ENCODE peak calls at places on chromosomes 16 and 17, in seven cellular contexts. P is BE2C, U is neural progenitor cell, C is OCI-LY7, Z is neuronal stem cell, H is adrenal gland, S is left ventricle myocardium inferior. T is an unnamed sample.

GRCh38 chr17:41419712-41420111 is 4.7 kb downstream of the KRT37 start:
- DNase-seq in U (no peak), S (no peak), H (no peak), P (no peak), Z (no peak), C (no peak), T (no peak)

GRCh38 chr17:74920306-74920620 is 2.8 kb downstream of the USH1G start:
- DNase-seq in H (no peak), S (no peak), C (no peak), Z (no peak), U (no peak), P (no peak), T (no peak)

GRCh38 chr17:29784661-29785060 is 145.4 kb downstream of the SSH2 start:
- DNase-seq in Z (no peak), H (no peak), U (no peak), P (no peak), S (no peak), C (no peak), T (no peak)

GRCh38 chr17:29958947-29959657 is 17.7 kb downstream of the EFCAB5 start:
- DNase-seq in C (no peak), H (no peak), U (no peak), P (no peak), S (no peak), Z (no peak), T (no peak)

GRCh38 chr17:5785867-5786509 is 201.7 kb upstream of the NLRP1 start:
- DNase-seq in S (no peak), U (no peak), C (peak; percentile 85), P (no peak), H (no peak), Z (no peak), T (no peak)

GRCh38 chr16:75044800-75045361 is 46.1 kb downstream of the ZNRF1 start:
- DNase-seq in S (peak; percentile 46), U (no peak), P (no peak), H (peak; percentile 30), Z (no peak), C (no peak), T (peak; percentile 68)

GRCh38 chr17:28335959-28336871 is 654 bp downstream of the TNFAIP1 start:
- DNase-seq in Z (peak; percentile 85), S (peak; percentile 44), U (peak; percentile 95), H (peak; percentile 85), C (no peak), P (peak; percentile 30), T (peak; percentile 81)

GRCh38 chr16:69927056-69927757 is 23.9 kb upstream of the CLEC18A start:
- DNase-seq in H (peak; percentile 89), P (no peak), U (no peak), C (no peak), S (peak; percentile 68), Z (no peak), T (peak; percentile 82)

GRCh38 chr17:5042152-5043022 is 7.2 kb upstream of the SLC52A1 start:
- DNase-seq in S (no peak), Z (no peak), U (no peak), H (no peak), C (no peak), P (no peak), T (no peak)

GRCh38 chr16:69186642-69187386 is at the start of gene SNTB2:
- DNase-seq in S (peak; percentile 93), C (peak; percentile 90), H (peak; percentile 94), U (peak; percentile 97), P (peak; percentile 98), Z (peak; percentile 90), T (peak; percentile 96)

GRCh38 chr16:49608801-49609200 is 235.2 kb downstream of the C16orf78 start:
- DNase-seq in Z (no peak), S (no peak), U (peak; percentile 53), H (no peak), C (peak; percentile 8), P (peak; percentile 68), T (peak; percentile 44)

GRCh38 chr16:11796227-11797165 is 562 bp downstream of the ZC3H7A start:
- DNase-seq in U (peak; percentile 80), P (peak; percentile 40), S (peak; percentile 72), C (peak; percentile 31), H (peak; percentile 76), Z (no peak), T (peak; percentile 73)

GRCh38 chr16:31064882-31065461 is 9.1 kb downstream of the ZNF668 start:
- DNase-seq in U (peak; percentile 61), P (peak; percentile 82), C (no peak), Z (no peak), H (peak; percentile 81), S (peak; percentile 68), T (peak; percentile 61)

GRCh38 chr17:10032142-10032541 is 127.1 kb upstream of the RCVRN start:
- DNase-seq in S (no peak), H (no peak), Z (no peak), C (no peak), U (no peak), P (no peak), T (no peak)

GRCh38 chr17:77476006-77476405 is 335.2 kb downstream of the SEC14L1 start:
- DNase-seq in H (peak; percentile 65), U (no peak), Z (no peak), S (no peak), P (peak; percentile 48), C (no peak), T (no peak)

GRCh38 chr17:57675988-57676387 is 69.1 kb downstream of the CCDC182 start:
- DNase-seq in P (no peak), H (no peak), U (no peak), C (no peak), S (no peak), Z (no peak), T (no peak)

GRCh38 chr16:82105107-82105506 is 64.9 kb downstream of the MPHOSPH6 start:
- DNase-seq in U (no peak), S (no peak), H (no peak), P (no peak), Z (no peak), C (no peak), T (no peak)

GRCh38 chr17:82948957-82949356 is 109.1 kb upstream of the ZNF750 start:
- DNase-seq in Z (no peak), H (no peak), P (no peak), C (no peak), S (no peak), U (no peak), T (no peak)
- H3K9me3 ChIP-seq in Z (peaks cover 86% of the 10 kb centered on the region), H (peaks cover 21% of the 10 kb centered on the region), P (peaks cover 16% of the 10 kb centered on the region), C (peaks cover 24% of the 10 kb centered on the region), S (peaks cover 60% of the 10 kb centered on the region), U (peaks cover 33% of the 10 kb centered on the region), T (no peaks in the 10 kb centered on the region)

DNA sequence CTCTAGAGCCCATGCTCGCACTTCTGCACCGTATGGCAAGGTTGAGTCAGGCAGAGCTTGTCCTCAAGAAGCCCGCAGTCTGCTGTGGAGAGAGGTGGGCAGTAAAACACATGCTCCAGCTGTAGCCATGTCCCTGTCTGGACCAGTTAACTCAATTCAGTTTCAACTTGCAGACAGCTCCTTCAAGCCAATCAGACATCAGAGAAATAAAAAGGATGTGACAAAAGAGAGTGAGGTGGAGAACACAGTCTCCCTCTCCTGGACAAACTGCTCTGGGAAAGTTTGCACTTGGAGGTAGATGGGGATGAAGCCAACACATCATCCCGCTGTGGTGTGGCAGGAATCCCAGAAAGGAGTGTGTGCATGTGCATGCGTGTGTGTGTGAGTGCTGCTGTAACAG is 358.5 kb upstream of the ASIC2 start:
- DNase-seq in S (no peak), H (no peak), U (no peak), C (no peak), Z (no peak), P (no peak), T (no peak)
- H3K9me3 ChIP-seq in S (no peaks in the 10 kb centered on the region), H (no peaks in the 10 kb centered on the region), U (no peaks in the 10 kb centered on the region), C (no peaks in the 10 kb centered on the region), Z (no peaks in the 10 kb centered on the region), P (no peaks in the 10 kb centered on the region), T (no peaks in the 10 kb centered on the region)

DNA sequence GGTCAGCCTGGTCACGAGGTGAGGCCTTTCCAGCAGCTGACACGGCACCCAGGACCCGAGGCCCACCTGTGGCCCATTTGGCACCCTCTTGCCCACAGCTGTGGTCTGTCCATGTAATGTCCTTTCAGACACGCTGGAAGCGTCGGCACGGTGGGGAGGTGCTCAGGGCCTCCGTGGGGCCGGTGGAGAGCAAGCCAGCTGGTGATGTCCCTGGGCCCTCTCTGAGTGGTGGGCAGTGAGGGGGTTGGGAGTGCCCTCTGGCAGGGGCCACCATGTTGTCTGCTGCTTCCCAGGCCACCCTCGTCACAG is 97.3 kb upstream of the ZNF469 start:
- DNase-seq in H (no peak), P (no peak), Z (no peak), U (no peak), C (no peak), S (no peak), T (no peak)
- H3K9me3 ChIP-seq in H (peaks cover 13% of the 10 kb centered on the region), P (peaks cover 12% of the 10 kb centered on the region), Z (peaks cover 18% of the 10 kb centered on the region), U (peaks cover 4% of the 10 kb centered on the region), C (peaks cover 20% of the 10 kb centered on the region), S (peaks cover 34% of the 10 kb centered on the region), T (no peaks in the 10 kb centered on the region)

GRCh38 chr16:21179126-21179982 is 20.9 kb downstream of the LDAF1 start:
- DNase-seq in U (no peak), Z (no peak), C (no peak), H (no peak), P (no peak), S (no peak), T (peak; percentile 87)
- H3K9me3 ChIP-seq in U (no peaks in the 10 kb centered on the region), Z (peaks cover 24% of the 10 kb centered on the region), C (peaks cover 7% of the 10 kb centered on the region), H (no peaks in the 10 kb centered on the region), P (no peaks in the 10 kb centered on the region), S (no peaks in the 10 kb centered on the region), T (no peaks in the 10 kb centered on the region)

GRCh38 chr17:21540502-21540901 is 151.8 kb upstream of the KCNJ18 start:
- DNase-seq in U (no peak), S (no peak), Z (no peak), P (no peak), H (no peak), C (no peak), T (no peak)
- H3K9me3 ChIP-seq in U (no peaks in the 10 kb centered on the region), S (peaks cover 29% of the 10 kb centered on the region), Z (peaks cover 10% of the 10 kb centered on the region), P (no peaks in the 10 kb centered on the region), H (peaks cover 9% of the 10 kb centered on the region), C (peaks cover 24% of the 10 kb centered on the region), T (no peaks in the 10 kb centered on the region)

DNA sequence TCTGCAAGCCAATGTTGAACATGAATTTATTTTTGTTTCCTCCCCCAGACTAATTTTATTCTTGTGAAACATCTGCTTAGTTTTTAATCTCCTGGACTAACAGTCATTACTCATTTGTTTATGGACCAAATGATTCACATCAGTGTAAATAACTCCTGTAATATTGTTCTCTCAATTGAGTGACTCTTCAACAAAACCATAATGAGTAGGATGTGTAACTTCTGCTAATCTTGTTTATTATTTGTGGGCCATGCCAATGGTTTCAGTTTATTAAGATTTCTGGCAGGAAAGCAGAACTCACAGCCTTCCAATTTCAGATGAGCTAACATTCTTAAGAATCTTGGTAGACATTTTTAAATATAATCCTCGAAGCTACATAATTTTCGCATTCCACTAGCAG is 1216.3 kb upstream of the GOT2 start:
- DNase-seq in Z (no peak), S (no peak), U (no peak), C (no peak), H (no peak), P (no peak), T (no peak)
- H3K9me3 ChIP-seq in Z (no peaks in the 10 kb centered on the region), S (peaks cover 11% of the 10 kb centered on the region), U (no peaks in the 10 kb centered on the region), C (no peaks in the 10 kb centered on the region), H (no peaks in the 10 kb centered on the region), P (no peaks in the 10 kb centered on the region), T (no peaks in the 10 kb centered on the region)

DNA sequence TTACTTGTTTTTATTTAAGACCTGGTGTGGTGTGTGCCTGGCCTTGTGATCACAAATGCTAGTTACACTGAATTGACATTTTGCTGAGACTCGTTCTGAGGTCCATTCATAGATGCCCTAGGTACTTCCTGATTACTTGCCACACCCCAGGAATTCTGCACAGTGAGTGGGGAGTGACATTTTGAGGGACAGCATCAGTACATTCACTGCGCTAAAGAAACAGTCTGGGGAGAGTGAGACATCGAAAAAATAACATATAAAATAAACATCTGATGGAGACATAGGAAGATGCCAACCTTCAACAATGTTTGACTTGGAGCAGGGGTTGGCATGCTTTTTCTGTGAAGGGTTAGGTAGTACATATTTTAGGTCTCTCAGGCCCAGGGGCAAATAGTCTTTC is 30.4 kb downstream of the ABCC1 start:
- DNase-seq in S (no peak), P (no peak), U (no peak), Z (no peak), H (no peak), C (no peak), T (no peak)
- H3K9me3 ChIP-seq in S (peaks cover 27% of the 10 kb centered on the region), P (no peaks in the 10 kb centered on the region), U (peaks cover 14% of the 10 kb centered on the region), Z (peaks cover 12% of the 10 kb centered on the region), H (no peaks in the 10 kb centered on the region), C (peaks cover 70% of the 10 kb centered on the region), T (no peaks in the 10 kb centered on the region)

T was measured in testis.